ENCODE peak calls at places on chromosomes 16 and 17, in six cellular contexts. B, I, T, M, K and A are unnamed samples.

GRCh38 chr16:30010817-30011504 is at the start of gene DOC2A:
- DNase-seq in K (no peak), M (no peak), I (no peak), B (no peak), T (no peak), A (no peak)

GRCh38 chr17:77400445-77400870 is 259.7 kb downstream of the SEC14L1 start:
- DNase-seq in T (peak; percentile 76), I (no peak), B (no peak), M (no peak), K (no peak), A (no peak)

GRCh38 chr17:13671771-13672170 is 70.0 kb upstream of the HS3ST3A1 start:
- DNase-seq in I (no peak), K (no peak), T (no peak), B (no peak), M (no peak), A (no peak)

GRCh38 chr17:34519286-34519685 is 60.1 kb upstream of the TMEM132E start:
- DNase-seq in K (no peak), I (no peak), T (no peak), B (no peak), M (no peak), A (no peak)

GRCh38 chr16:88132836-88133506 is 181.7 kb downstream of the BANP start:
- DNase-seq in K (no peak), T (no peak), B (no peak), M (no peak), I (no peak), A (no peak)

GRCh38 chr17:28661635-28662526 is at the start of the genes SDF2 and SUPT6H:
- DNase-seq in K (peak; percentile 81), I (peak; percentile 91), T (peak; percentile 92), B (peak; percentile 84), M (peak; percentile 85), A (peak; percentile 94)

GRCh38 chr16:5025171-5025632 is 8.5 kb downstream of the NAGPA start:
- DNase-seq in K (no peak), M (no peak), I (peak; percentile 51), B (no peak), T (no peak), A (no peak)

GRCh38 chr17:82702161-82702932 is 3.8 kb upstream of the RAB40B start:
- DNase-seq in I (no peak), T (no peak), K (no peak), M (no peak), B (no peak), A (no peak)

GRCh38 chr17:9291912-9292562 is 270.7 kb downstream of the NTN1 start:
- DNase-seq in I (peak; percentile 60), M (no peak), B (peak; percentile 16), T (no peak), K (peak; percentile 25), A (peak; percentile 16)

GRCh38 chr17:77349976-77350830 is 209.4 kb downstream of the SEC14L1 start:
- DNase-seq in I (no peak), M (no peak), K (peak; percentile 86), B (no peak), T (peak; percentile 7), A (peak; percentile 72)

GRCh38 chr16:31421587-31421986 is 6.6 kb downstream of the COX6A2 start:
- DNase-seq in I (no peak), M (peak; percentile 61), T (no peak), K (no peak), B (no peak), A (no peak)

GRCh38 chr17:36690190-36690589 is 88.8 kb downstream of the MRM1 start:
- DNase-seq in M (no peak), K (no peak), T (no peak), B (no peak), I (no peak), A (no peak)

GRCh38 chr16:51987519-51987918 is 559.4 kb downstream of the TOX3 start:
- DNase-seq in T (no peak), M (no peak), K (no peak), B (no peak), I (no peak), A (no peak)

GRCh38 chr17:82603981-82604448 is 44.2 kb downstream of the WDR45B start:
- DNase-seq in I (peak; percentile 39), T (peak; percentile 46), M (no peak), K (peak; percentile 38), B (no peak), A (peak; percentile 64)

GRCh38 chr16:68844211-68844564 is 857 bp downstream of the TANGO6 start:
- DNase-seq in M (no peak), T (no peak), K (no peak), I (no peak), B (no peak), A (no peak)

GRCh38 chr17:40496634-40497420 is 4.6 kb downstream of the TNS4 start:
- DNase-seq in B (no peak), I (no peak), K (no peak), T (no peak), M (no peak), A (no peak)

GRCh38 chr16:8814095-8814806 is 16.6 kb downstream of the PMM2 start:
- DNase-seq in K (no peak), B (no peak), I (no peak), T (no peak), M (no peak), A (no peak)

GRCh38 chr17:59652119-59652518 is 32.4 kb downstream of the CLTC start:
- DNase-seq in K (peak; percentile 88), M (no peak), B (no peak), I (no peak), T (no peak), A (no peak)

GRCh38 chr17:56653877-56654276 is 60.4 kb downstream of the NOG start:
- DNase-seq in K (peak; percentile 52), B (no peak), M (peak; percentile 75), I (no peak), T (peak; percentile 16), A (no peak)

GRCh38 chr16:57766714-57767348 is 31.3 kb downstream of the KATNB1 start:
- DNase-seq in T (no peak), I (no peak), M (no peak), B (no peak), K (no peak), A (no peak)

GRCh38 chr17:8044819-8045810 is 6.3 kb downstream of the ALOX15B start:
- DNase-seq in B (no peak), K (no peak), I (no peak), T (no peak), M (no peak), A (no peak)

GRCh38 chr16:77290451-77291110 is 91.4 kb downstream of the SYCE1L start:
- DNase-seq in K (peak; percentile 59), M (peak; percentile 23), I (no peak), B (no peak), T (no peak), A (no peak)

GRCh38 chr16:7331997-7332396 is 648 bp upstream of the RBFOX1 start:
- DNase-seq in B (no peak), K (no peak), T (no peak), M (no peak), I (no peak), A (no peak)

GRCh38 chr16:7333326-7333725 is 681 bp downstream of the RBFOX1 start:
- DNase-seq in B (no peak), T (no peak), K (no peak), I (no peak), M (no peak), A (no peak)

GRCh38 chr16:7330709-7331108 is 1.9 kb upstream of the RBFOX1 start:
- DNase-seq in T (no peak), I (no peak), M (no peak), K (no peak), B (no peak), A (no peak)

GRCh38 chr16:7334801-7335560 is 2.3 kb downstream of the RBFOX1 start:
- DNase-seq in K (no peak), B (no peak), T (no peak), M (no peak), I (no peak), A (no peak)

GRCh38 chr16:7332611-7333010 is at the start of gene RBFOX1:
- DNase-seq in I (no peak), K (no peak), B (no peak), M (no peak), T (no peak), A (no peak)
- H3K4me3 ChIP-seq in I (no peak within 1 kb of the TSS), K (no peak within 1 kb of the TSS), B (no peak within 1 kb of the TSS), M (no peak within 1 kb of the TSS), T (no peak within 1 kb of the TSS), A (no peak within 1 kb of the TSS)

GRCh38 chr16:3023415-3023668 is 400 bp downstream of the HCFC1R1 start:
- DNase-seq in M (no peak), I (peak; percentile 76), T (no peak), B (peak; percentile 76), K (peak; percentile 66), A (peak; percentile 65)
- H3K4me1 ChIP-seq in M (peaks cover 26% of the 10 kb centered on the region), I (peaks cover 72% of the 10 kb centered on the region), T (peaks cover 25% of the 10 kb centered on the region), B (peaks cover 34% of the 10 kb centered on the region), K (peaks cover 11% of the 10 kb centered on the region), A (peaks cover 54% of the 10 kb centered on the region)

DNA sequence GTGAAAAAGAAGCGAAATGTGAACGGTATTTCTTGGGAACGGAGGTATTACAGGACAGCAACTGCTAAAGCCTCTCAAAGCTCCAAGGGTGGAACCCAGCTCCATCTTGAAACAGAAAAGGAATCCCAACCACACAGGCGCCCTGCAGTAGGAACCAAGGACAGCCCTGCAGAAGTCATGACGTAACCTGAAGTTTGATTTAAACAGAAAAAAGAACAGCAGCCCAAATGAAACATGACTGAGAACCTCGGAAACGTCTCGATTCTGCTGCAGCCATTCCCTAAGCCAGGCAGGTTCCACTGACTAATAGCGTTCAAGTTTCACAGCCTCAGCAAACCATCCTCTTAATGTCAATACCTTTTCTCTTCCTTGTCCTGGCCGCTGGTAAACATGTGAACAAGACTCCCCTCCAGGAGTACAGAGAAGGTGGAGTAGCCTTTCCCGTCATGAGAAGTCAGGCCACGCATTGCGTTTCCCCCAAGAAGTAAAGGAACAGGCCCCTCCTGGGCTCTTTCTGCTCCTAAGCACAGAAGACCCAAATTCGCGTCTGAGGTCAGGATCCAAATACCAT is 20.1 kb downstream of the SIAH1 start:
- DNase-seq in M (peak; percentile 37), K (no peak), I (no peak), T (no peak), B (no peak), A (peak; percentile 37)
- H3K4me3 ChIP-seq in M (peak overlapping the region; percentile 61), K (peak overlapping the region; percentile 50), I (no peak overlapping the region), T (peak overlapping the region; percentile 67), B (peak overlapping the region; percentile 47), A (no peak overlapping the region)

GRCh38 chr17:27491713-27492190 is 35.5 kb downstream of the KSR1 start:
- DNase-seq in B (no peak), I (peak; percentile 48), T (no peak), K (no peak), M (no peak), A (no peak)

GRCh38 chr17:27490391-27490790 is 34.1 kb downstream of the KSR1 start:
- DNase-seq in B (no peak), M (no peak), T (no peak), K (no peak), I (no peak), A (no peak)

GRCh38 chr17:27494192-27495091 is 38.2 kb downstream of the KSR1 start:
- DNase-seq in K (peak; percentile 42), I (peak; percentile 93), M (peak; percentile 51), T (no peak), B (peak; percentile 90), A (peak; percentile 93)

GRCh38 chr17:27493088-27493487 is 36.8 kb downstream of the KSR1 start:
- DNase-seq in I (no peak), B (no peak), M (no peak), K (no peak), T (no peak), A (no peak)

GRCh38 chr17:27492470-27492869 is 36.2 kb downstream of the KSR1 start:
- DNase-seq in B (no peak), I (no peak), T (no peak), K (no peak), M (no peak), A (no peak)
- H3K4me1 ChIP-seq in B (peaks cover 48% of the 10 kb centered on the region), I (peaks cover 82% of the 10 kb centered on the region), T (peaks cover 7% of the 10 kb centered on the region), K (peaks cover 40% of the 10 kb centered on the region), M (peaks cover 16% of the 10 kb centered on the region), A (peaks cover 31% of the 10 kb centered on the region)